ENCODE peak calls at places on chromosomes 13 and 19, in four cellular contexts. L is lung microvascular endothelial cell, V is HFFc6, Q is SHP77 treated with DMSO at 0.1 percent for 48 hours. J is an unnamed sample.
A peak's percentile ranks its signal among the peaks of the same experiment; 100 is the strongest.

GRCh38 chr13:59320021-59320420 is 843.7 kb downstream of the DIAPH3 start:
- DNase-seq in L (peak; percentile 23), V (no peak), Q (no peak), J (no peak)

GRCh38 chr13:100529666-100530065 is 58.9 kb downstream of the GGACT start:
- DNase-seq in L (no peak), V (no peak), Q (no peak), J (no peak)

GRCh38 chr13:43911871-43912270 is 32.2 kb downstream of the LACC1 start:
- DNase-seq in L (no peak), V (no peak), Q (no peak), J (no peak)

GRCh38 chr19:47379398-47379938 is 30.4 kb downstream of the DHX34 start:
- DNase-seq in L (no peak), V (no peak), Q (no peak), J (no peak)

GRCh38 chr19:46217476-46217875 is 12.1 kb upstream of the IGFL1 start:
- DNase-seq in L (no peak), V (no peak), Q (no peak), J (no peak)

GRCh38 chr13:76023644-76024043 is 387.5 kb downstream of the LMO7 start:
- DNase-seq in L (no peak), V (peak; percentile 54), Q (no peak), J (no peak)

GRCh38 chr13:25920277-25920676 is 131.5 kb downstream of the SHISA2 start:
- DNase-seq in L (no peak), V (no peak), Q (no peak), J (no peak)

GRCh38 chr13:112720251-112720650 is 30.4 kb downstream of the ATP11A start:
- DNase-seq in L (no peak), V (no peak), Q (no peak), J (no peak)

GRCh38 chr13:60590775-60591174 is 193.8 kb downstream of the TDRD3 start:
- DNase-seq in L (no peak), V (no peak), Q (no peak), J (no peak)

GRCh38 chr19:10007366-10007765 is 2.9 kb downstream of the COL5A3 start:
- DNase-seq in L (no peak), V (no peak), Q (no peak), J (no peak)

GRCh38 chr13:36981156-36981743 is 17.9 kb downstream of the ALG5 start:
- DNase-seq in L (peak; percentile 78), V (peak; percentile 73), Q (peak; percentile 31), J (no peak)

GRCh38 chr19:2027361-2027760 is 11.8 kb upstream of the BTBD2 start:
- DNase-seq in L (no peak), V (peak; percentile 61), Q (no peak), J (no peak)

GRCh38 chr19:29840066-29840950 is 28.5 kb downstream of the CCNE1 start:
- DNase-seq in L (no peak), V (no peak), Q (no peak), J (no peak)

GRCh38 chr13:112690242-112690943 is 555 bp downstream of the ATP11A start:
- DNase-seq in L (peak; percentile 44), V (no peak), Q (no peak), J (no peak)

GRCh38 chr19:51771369-51771768 is 10.4 kb downstream of the FPR2 start:
- DNase-seq in L (no peak), V (no peak), Q (no peak), J (no peak)

GRCh38 chr13:33135097-33135496 is 118.9 kb downstream of the KL start:
- DNase-seq in L (no peak), V (no peak), Q (no peak), J (no peak)

GRCh38 chr13:50518131-50518530 is 325.4 kb downstream of the DLEU7 start:
- DNase-seq in L (no peak), V (no peak), Q (no peak), J (no peak)

GRCh38 chr19:58543826-58544590 is at the start of gene TRIM28:
- DNase-seq in L (peak; percentile 99), V (peak; percentile 99), Q (no peak), J (no peak)

GRCh38 chr13:103236213-103236612 is 170.0 kb upstream of the SLC10A2 start:
- DNase-seq in L (no peak), V (no peak), Q (no peak), J (no peak)

GRCh38 chr19:34232566-34233481 is 21.5 kb upstream of the GARRE1 start:
- DNase-seq in L (peak; percentile 87), V (peak; percentile 96), Q (no peak), J (peak; percentile 45)

GRCh38 chr13:86201477-86201876 is 402.3 kb upstream of the SLITRK6 start:
- DNase-seq in L (no peak), V (no peak), Q (no peak), J (no peak)

GRCh38 chr19:10431254-10431942 is 11.1 kb downstream of the PDE4A start:
- DNase-seq in L (peak; percentile 23), V (no peak), Q (no peak), J (no peak)

GRCh38 chr13:73090116-73090811 is 31.5 kb downstream of the KLF5 start:
- DNase-seq in L (peak; percentile 86), V (peak; percentile 70), Q (peak; percentile 7), J (peak; percentile 14)

GRCh38 chr13:61410669-61411297 is 4.9 kb downstream of the PCDH20 start:
- DNase-seq in L (peak; percentile 22), V (no peak), Q (no peak), J (no peak)

GRCh38 chr13:69641773-69642172 is 465.9 kb upstream of the ATXN8OS start:
- DNase-seq in L (no peak), V (no peak), Q (no peak), J (no peak)

GRCh38 chr19:34774857-34775256 is 1.8 kb upstream of the ZNF599 start:
- DNase-seq in L (no peak), V (no peak), Q (no peak), J (no peak)

GRCh38 chr19:54133312-54133956 is 4.1 kb upstream of the CNOT3 start:
- DNase-seq in L (no peak), V (no peak), Q (peak; percentile 5), J (peak; percentile 3)

GRCh38 chr19:51368366-51369282 is at the start of gene CLDND2:
- DNase-seq in L (no peak), V (no peak), Q (no peak), J (no peak)